ENCODE peak calls at places on chromosomes 6 and 20, in nine cellular contexts. O is epithelial cell of prostate; X is spleen; T is IMR-90; S is midbrain; U is M059J; H is stimulated activated naive CD4-positive, alpha-beta T cell; K is hypothalamus; M is CD8-positive, alpha-beta T cell. D is an unnamed sample.

GRCh38 chr6:83615025-83615999 is 93.6 kb downstream of the SNAP91 start:
- DNase-seq in H (no peak), T (peak; percentile 37), M (no peak), S (peak; percentile 33), X (peak; percentile 31), K (no peak), U (peak; percentile 27), O (no peak), D (peak; percentile 12)

GRCh38 chr20:19621072-19621471 is 137.0 kb upstream of the RIN2 start:
- DNase-seq in O (peak; percentile 5), U (peak; percentile 72), M (no peak), X (no peak), S (no peak), K (no peak), T (peak; percentile 2), H (no peak), D (no peak)

GRCh38 chr6:21731411-21732031 is 138.0 kb downstream of the SOX4 start:
- DNase-seq in M (no peak), O (no peak), U (peak; percentile 92), K (no peak), H (no peak), T (peak; percentile 61), S (no peak), X (no peak), D (no peak)

GRCh38 chr20:63699466-63700198 is 3.2 kb downstream of the TNFRSF6B start:
- DNase-seq in U (no peak), H (no peak), K (no peak), S (no peak), X (peak; percentile 70), O (no peak), M (no peak), T (no peak), D (peak; percentile 19)

GRCh38 chr20:39986231-39986904 is 702.7 kb downstream of the MAFB start:
- DNase-seq in U (peak; percentile 91), H (no peak), O (no peak), M (no peak), T (peak; percentile 28), X (no peak), S (peak; percentile 28), K (no peak), D (no peak)

GRCh38 chr6:121944361-121944760 is 455.1 kb upstream of the HSF2 start:
- DNase-seq in T (peak; percentile 6), K (no peak), H (no peak), X (no peak), S (no peak), O (no peak), U (peak; percentile 80), M (no peak), D (no peak)

GRCh38 chr6:101257163-101257562 is 136.3 kb upstream of the GRIK2 start:
- DNase-seq in O (no peak), H (no peak), K (no peak), T (no peak), S (no peak), X (no peak), M (no peak), U (no peak), D (no peak)

GRCh38 chr6:114740547-114740946 is 397.7 kb upstream of the HS3ST5 start:
- DNase-seq in T (no peak), M (no peak), O (no peak), U (peak; percentile 18), X (no peak), H (no peak), K (no peak), S (no peak), D (no peak)

GRCh38 chr20:34712525-34713192 is 8.5 kb downstream of the TP53INP2 start:
- DNase-seq in M (no peak), S (no peak), X (no peak), U (no peak), K (no peak), H (no peak), T (no peak), O (no peak), D (no peak)

GRCh38 chr6:30037182-30037788 is 23.8 kb upstream of the POLR1H start:
- DNase-seq in T (peak; percentile 17), O (no peak), U (peak; percentile 40), M (no peak), S (no peak), X (no peak), H (no peak), K (no peak), D (no peak)

GRCh38 chr20:52552181-52552872 is 360.7 kb upstream of the ZFP64 start:
- DNase-seq in X (no peak), H (no peak), U (peak; percentile 92), M (no peak), K (no peak), O (peak; percentile 58), T (peak; percentile 66), S (no peak), D (no peak)

GRCh38 chr20:51481311-51481997 is 61.1 kb downstream of the NFATC2 start:
- DNase-seq in O (no peak), K (no peak), H (peak; percentile 18), M (no peak), U (no peak), S (no peak), T (no peak), X (peak; percentile 78), D (no peak)

GRCh38 chr6:15874351-15874750 is 211.5 kb upstream of the DTNBP1 start:
- DNase-seq in X (no peak), K (no peak), H (no peak), O (no peak), M (no peak), U (no peak), T (no peak), S (no peak), D (no peak)

GRCh38 chr6:39048481-39049399 is at the start of gene GLP1R:
- DNase-seq in S (no peak), M (no peak), O (no peak), K (no peak), H (no peak), T (no peak), X (peak; percentile 69), U (no peak), D (no peak)

GRCh38 chr6:101351173-101351572 is 42.3 kb upstream of the GRIK2 start:
- DNase-seq in O (peak; percentile 24), K (no peak), S (no peak), U (no peak), X (no peak), H (no peak), M (no peak), T (no peak), D (no peak)

GRCh38 chr20:30912006-30912660 is 345.3 kb upstream of the DEFB115 start:
- DNase-seq in M (no peak), O (no peak), X (peak; percentile 27), T (no peak), U (peak; percentile 27), H (no peak), S (no peak), K (no peak), D (no peak)

GRCh38 chr20:36018208-36018988 is 50.0 kb downstream of the CNBD2 start:
- DNase-seq in S (no peak), M (no peak), X (peak; percentile 16), U (no peak), O (no peak), H (no peak), K (no peak), T (no peak), D (no peak)

GRCh38 chr20:9660236-9660868 is 146.0 kb downstream of the LAMP5 start:
- DNase-seq in T (peak; percentile 20), K (no peak), M (no peak), U (peak; percentile 18), H (no peak), O (no peak), S (no peak), X (no peak), D (no peak)

GRCh38 chr6:75384116-75384515 is 99.5 kb upstream of the TMEM30A start:
- DNase-seq in H (no peak), X (no peak), T (no peak), S (no peak), O (no peak), U (no peak), K (no peak), M (no peak), D (no peak)

GRCh38 chr6:18213439-18213838 is 50.9 kb downstream of the DEK start:
- DNase-seq in H (no peak), U (no peak), X (no peak), T (no peak), M (no peak), K (no peak), O (no peak), S (no peak), D (no peak)

GRCh38 chr6:157188213-157188612 is 135.1 kb downstream of the TMEM242 start:
- DNase-seq in K (no peak), O (no peak), X (no peak), S (no peak), T (peak; percentile 81), M (no peak), U (peak; percentile 37), H (no peak), D (no peak)

GRCh38 chr6:76703786-76704185 is 631.3 kb upstream of the IMPG1 start:
- DNase-seq in S (no peak), H (no peak), O (no peak), U (no peak), T (no peak), X (no peak), K (no peak), M (no peak), D (no peak)

GRCh38 chr6:151535476-151536279 is 41.9 kb downstream of the CCDC170 start:
- DNase-seq in T (no peak), O (no peak), K (no peak), H (no peak), U (no peak), M (no peak), X (no peak), S (no peak), D (no peak)

GRCh38 chr6:131792091-131792496 is 15.7 kb upstream of the ENPP1 start:
- DNase-seq in H (no peak), X (no peak), O (no peak), U (peak; percentile 87), K (no peak), T (peak; percentile 49), M (no peak), S (no peak), D (no peak)

GRCh38 chr6:24825130-24825630 is 26.5 kb upstream of the ARMH2 start:
- DNase-seq in M (no peak), U (no peak), S (no peak), H (no peak), X (no peak), T (no peak), O (no peak), K (no peak), D (no peak)

GRCh38 chr6:130933712-130934200 is 106.5 kb downstream of the SMLR1 start:
- DNase-seq in T (peak; percentile 51), H (no peak), S (peak; percentile 47), O (no peak), K (no peak), U (peak; percentile 28), M (no peak), X (no peak), D (no peak)

GRCh38 chr6:112325449-112325848 is 21.7 kb upstream of the RFPL4B start:
- DNase-seq in T (no peak), X (no peak), K (no peak), O (no peak), U (no peak), S (no peak), M (no peak), H (no peak), D (no peak)

GRCh38 chr6:45328523-45328922 is 393 bp downstream of the RUNX2 start:
- DNase-seq in H (no peak), U (no peak), X (no peak), M (no peak), T (no peak), S (no peak), O (no peak), K (no peak), D (no peak)

GRCh38 chr6:15386110-15386755 is 140.4 kb downstream of the JARID2 start:
- DNase-seq in O (no peak), M (no peak), K (no peak), T (no peak), X (no peak), S (no peak), U (no peak), H (no peak), D (no peak)